ENCODE peak calls at places on chromosomes 16 and 17, in seven cellular contexts. G, X, F, B, Y, M and P are unnamed samples.

GRCh38 chr16:20803561-20804214 is 2.6 kb downstream of the ERI2 start:
- DNase-seq in X (no peak), F (no peak), M (no peak), B (no peak), Y (no peak), G (no peak), P (no peak)

GRCh38 chr17:60167095-60167741 is 17.4 kb downstream of the CA4 start:
- DNase-seq in Y (peak; percentile 28), G (peak; percentile 84), M (no peak), F (no peak), X (no peak), B (no peak), P (no peak)

GRCh38 chr16:89119661-89120141 is 26.0 kb downstream of the ACSF3 start:
- DNase-seq in F (no peak), B (no peak), M (no peak), Y (no peak), G (no peak), X (no peak), P (peak; percentile 88)

GRCh38 chr17:21458036-21458435 is 81.9 kb downstream of the KCNJ12 start:
- DNase-seq in X (peak; percentile 88), G (no peak), B (peak; percentile 48), M (no peak), F (no peak), Y (no peak), P (no peak)

GRCh38 chr16:75109732-75110243 is 6.8 kb downstream of the LDHD start:
- DNase-seq in F (no peak), G (no peak), B (no peak), Y (no peak), X (peak; percentile 36), M (peak; percentile 81), P (no peak)

GRCh38 chr16:80570106-80570478 is 29.3 kb downstream of the DYNLRB2 start:
- DNase-seq in G (no peak), B (no peak), F (peak; percentile 12), M (no peak), X (no peak), Y (peak; percentile 60), P (no peak)

GRCh38 chr17:21218101-21218500 is 4.1 kb upstream of the TMEM11 start:
- DNase-seq in B (no peak), G (no peak), F (no peak), M (no peak), Y (no peak), X (peak; percentile 67), P (no peak)

GRCh38 chr16:69865701-69866100 is 85.4 kb upstream of the CLEC18A start:
- DNase-seq in M (no peak), B (no peak), G (no peak), F (peak; percentile 56), X (no peak), Y (peak; percentile 83), P (no peak)

GRCh38 chr16:54928016-54928356 is 2.7 kb upstream of the IRX5 start:
- DNase-seq in F (peak; percentile 46), X (no peak), Y (peak; percentile 38), G (no peak), M (no peak), B (peak; percentile 79), P (no peak)

GRCh38 chr16:49556252-49557069 is 182.9 kb downstream of the C16orf78 start:
- DNase-seq in Y (peak; percentile 21), M (no peak), G (no peak), B (no peak), F (no peak), X (peak; percentile 55), P (no peak)

GRCh38 chr17:692116-692515 is 22.5 kb downstream of the VPS53 start:
- DNase-seq in F (peak; percentile 90), G (no peak), M (no peak), Y (peak; percentile 77), X (no peak), B (no peak), P (no peak)

GRCh38 chr17:62950067-62950466 is 16.0 kb upstream of the TANC2 start:
- DNase-seq in F (peak; percentile 28), Y (peak; percentile 85), M (no peak), B (no peak), G (peak; percentile 35), X (no peak), P (no peak)

GRCh38 chr16:58821886-58822285 is 87.8 kb upstream of the GOT2 start:
- DNase-seq in X (no peak), B (no peak), F (no peak), G (no peak), M (no peak), Y (no peak), P (no peak)

GRCh38 chr17:35984140-35984539 is 2.4 kb downstream of the CCL14 start:
- DNase-seq in X (peak; percentile 19), F (no peak), B (no peak), G (no peak), Y (no peak), M (no peak), P (no peak)

GRCh38 chr17:35978346-35978745 is 3.0 kb downstream of the CCL16 start:
- DNase-seq in B (no peak), G (no peak), F (no peak), X (no peak), Y (no peak), M (no peak), P (no peak)

GRCh38 chr17:35981246-35981645 is at the start of gene CCL16:
- DNase-seq in X (peak; percentile 18), M (no peak), F (no peak), B (no peak), Y (no peak), G (no peak), P (no peak)

GRCh38 chr17:35982409-35983191 is 1.3 kb upstream of the CCL16 start:
- DNase-seq in M (no peak), G (no peak), F (no peak), X (peak; percentile 21), Y (no peak), B (no peak), P (no peak)

GRCh38 chr17:35981908-35982330 is 622 bp upstream of the CCL16 start:
- DNase-seq in F (no peak), G (no peak), B (no peak), Y (no peak), X (peak; percentile 61), M (no peak), P (no peak)
- TF ChIP-seq CTCF in F (no peak), G (no peak), B (no peak), Y (no peak), X (peak; percentile 60), M (no peak), P (no peak)

DNA sequence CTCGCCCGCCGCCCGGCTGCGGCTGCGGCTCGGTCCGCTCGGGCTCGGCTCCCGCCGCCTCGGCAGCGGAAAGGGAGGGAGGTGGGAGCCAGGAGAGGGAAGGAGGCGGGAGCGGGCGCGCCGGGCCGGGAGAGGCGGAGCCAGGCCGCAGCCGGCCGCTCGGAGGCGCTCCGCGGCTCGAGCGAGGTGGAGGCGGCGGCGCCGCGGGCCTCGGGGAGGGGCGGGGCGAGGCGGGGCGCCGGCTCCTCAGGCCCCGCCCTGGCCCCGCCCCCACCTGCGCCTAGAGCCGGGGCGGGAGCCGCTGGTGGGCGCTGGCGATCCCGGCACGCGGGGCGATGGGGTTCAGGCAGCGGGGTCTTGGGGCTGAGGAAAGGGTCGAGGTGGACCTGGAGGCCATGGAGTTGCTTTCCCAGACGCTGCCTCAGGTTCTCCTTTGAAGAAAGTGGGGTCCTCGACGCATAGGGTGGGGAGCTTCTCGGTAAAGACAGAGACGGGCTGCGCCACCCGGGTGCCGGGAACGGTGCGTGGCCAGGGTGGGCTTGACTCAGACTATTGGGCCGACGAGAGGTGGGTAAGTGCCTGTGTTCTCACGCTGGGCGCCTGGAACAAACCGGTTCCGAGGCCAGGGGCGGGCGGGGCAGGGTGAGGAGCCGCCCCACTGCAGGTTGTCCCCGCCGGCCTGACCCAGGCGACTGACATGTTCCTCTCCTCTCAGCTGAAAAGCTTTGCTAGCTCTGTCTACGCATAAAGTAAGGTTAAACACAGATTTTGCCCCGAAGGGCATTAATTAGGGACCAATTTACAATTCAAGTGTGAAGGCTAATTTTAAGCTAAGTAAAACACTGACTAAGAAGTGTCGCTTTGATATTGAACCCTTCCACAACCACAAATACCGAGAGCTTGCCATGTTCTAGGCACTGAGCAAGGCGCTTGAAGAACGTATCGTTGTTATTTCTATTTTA is at the start of gene CMTM4:
- DNase-seq in M (peak; percentile 93), Y (peak; percentile 77), G (peak; percentile 86), B (peak; percentile 83), F (peak; percentile 76), X (peak; percentile 86), P (no peak)
- TF ChIP-seq CTCF in M (no peak), Y (no peak), G (no peak), B (no peak), F (peak; percentile 33), X (peak; percentile 34), P (peak; percentile 56)

DNA sequence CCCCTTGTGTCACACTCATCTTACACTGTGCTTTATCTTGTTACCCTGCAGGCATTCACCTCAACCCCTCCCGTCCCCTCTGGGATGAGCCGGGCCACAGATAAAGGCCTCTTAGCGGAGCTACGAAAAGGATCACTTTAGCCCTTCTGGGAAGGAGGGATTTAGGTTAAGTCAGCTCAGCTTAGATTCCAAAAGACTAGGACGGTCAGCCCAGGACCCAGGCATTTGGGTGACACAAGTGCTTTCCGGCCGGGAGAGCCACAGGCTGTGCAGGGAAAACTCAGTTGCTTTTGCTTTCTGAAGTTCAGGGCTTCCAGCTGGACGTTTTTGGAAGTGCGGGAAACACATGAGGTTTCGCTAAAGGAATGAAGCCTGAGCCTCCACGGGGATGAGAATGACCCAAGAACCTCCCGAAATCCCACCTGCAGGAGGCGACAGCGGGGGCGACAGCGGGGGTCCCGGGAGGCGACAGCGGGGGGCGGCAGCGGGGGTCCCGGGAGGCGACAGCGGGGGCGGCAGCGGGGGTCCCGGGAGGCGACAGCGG is 11.6 kb upstream of the METRNL start:
- DNase-seq in B (peak; percentile 49), G (peak; percentile 11), Y (no peak), F (peak; percentile 21), M (peak; percentile 44), X (no peak), P (no peak)
- TF ChIP-seq CTCF in B (no peak), G (no peak), Y (no peak), F (peak; percentile 22), M (no peak), X (peak; percentile 32), P (peak; percentile 45)

GRCh38 chr17:47735536-47736011 is 2.5 kb downstream of the TBX21 start:
- DNase-seq in Y (no peak), X (peak; percentile 25), G (no peak), B (peak; percentile 57), F (no peak), M (peak; percentile 56), P (peak; percentile 38)
- TF ChIP-seq CTCF in Y (no peak), X (no peak), G (no peak), B (no peak), F (no peak), M (no peak), P (no peak)